ENCODE peak calls at places on chromosomes 11 and 22, in four cellular contexts. E, V, B and R are unnamed samples.

GRCh38 chr11:86138958-86139357 is 70.1 kb upstream of the PICALM start:
- DNase-seq in E (no peak), V (peak; percentile 84), B (no peak), R (no peak)

GRCh38 chr22:46081831-46082210 is 68.5 kb upstream of the PPARA start:
- DNase-seq in E (no peak), V (no peak), B (no peak), R (no peak)

GRCh38 chr11:12485328-12485727 is 108.0 kb downstream of the PARVA start:
- DNase-seq in E (no peak), V (no peak), B (no peak), R (no peak)

GRCh38 chr11:72661486-72661885 is 12.7 kb downstream of the PDE2A start:
- DNase-seq in E (no peak), V (no peak), B (no peak), R (no peak)

GRCh38 chr22:20186183-20186870 is 35.5 kb upstream of the CCDC188 start:
- DNase-seq in E (peak; percentile 44), V (no peak), B (peak; percentile 86), R (peak; percentile 59)

GRCh38 chr11:79727221-79727620 is 286.4 kb upstream of the TENM4 start:
- DNase-seq in E (no peak), V (no peak), B (no peak), R (no peak)

GRCh38 chr22:21982338-21982965 is at the start of gene TOP3B:
- DNase-seq in E (peak; percentile 52), V (peak; percentile 17), B (peak; percentile 99), R (peak; percentile 92)

GRCh38 chr11:124884869-124885479 is 12.7 kb downstream of the ROBO4 start:
- DNase-seq in E (no peak), V (no peak), B (no peak), R (no peak)

GRCh38 chr11:33772300-33772699 is 2.0 kb downstream of the FBXO3 start:
- DNase-seq in E (peak; percentile 10), V (no peak), B (peak; percentile 27), R (no peak)

GRCh38 chr11:31720666-31721199 is 90.4 kb downstream of the PAX6 start:
- DNase-seq in E (no peak), V (no peak), B (no peak), R (no peak)

GRCh38 chr22:49767355-49768062 is 60.2 kb downstream of the BRD1 start:
- DNase-seq in E (peak; percentile 58), V (peak; percentile 50), B (peak; percentile 48), R (peak; percentile 72)

GRCh38 chr11:720642-721346 is 14.8 kb downstream of the EPS8L2 start:
- DNase-seq in E (no peak), V (no peak), B (peak; percentile 64), R (peak; percentile 86)

GRCh38 chr11:69913591-69914285 is 94.5 kb upstream of the FGF3 start:
- DNase-seq in E (no peak), V (no peak), B (no peak), R (no peak)

GRCh38 chr22:16695261-16695660 is 102.7 kb upstream of the CCT8L2 start:
- DNase-seq in E (no peak), V (no peak), B (no peak), R (no peak)

GRCh38 chr22:35457729-35458546 is 58.0 kb downstream of the MCM5 start:
- DNase-seq in E (no peak), V (no peak), B (no peak), R (no peak)

GRCh38 chr22:44358723-44359440 is 46.1 kb upstream of the SHISAL1 start:
- DNase-seq in E (no peak), V (no peak), B (no peak), R (no peak)

GRCh38 chr11:72331761-72332160 is 87.8 kb upstream of the PHOX2A start:
- DNase-seq in E (no peak), V (no peak), B (no peak), R (no peak)

GRCh38 chr22:37304595-37305343 is 22.5 kb downstream of the CYTH4 start:
- DNase-seq in E (peak; percentile 22), V (no peak), B (peak; percentile 45), R (no peak)
- TF ChIP-seq POLR2AphosphoS5 in E (no peak), V (no peak), B (no peak), R (no peak)

GRCh38 chr11:65611028-65611757 is 2.8 kb downstream of the MAP3K11 start:
- DNase-seq in E (no peak), V (no peak), B (no peak), R (no peak)

GRCh38 chr11:65611758-65612603 is 2.0 kb downstream of the MAP3K11 start:
- DNase-seq in E (no peak), V (no peak), B (no peak), R (no peak)

GRCh38 chr11:65615229-65615949 is at the start of gene PCNX3:
- DNase-seq in E (peak; percentile 100), V (peak; percentile 100), B (peak; percentile 100), R (peak; percentile 100)

GRCh38 chr11:65612691-65613090 is 1.3 kb downstream of the MAP3K11 start:
- DNase-seq in E (no peak), V (no peak), B (no peak), R (no peak)

DNA sequence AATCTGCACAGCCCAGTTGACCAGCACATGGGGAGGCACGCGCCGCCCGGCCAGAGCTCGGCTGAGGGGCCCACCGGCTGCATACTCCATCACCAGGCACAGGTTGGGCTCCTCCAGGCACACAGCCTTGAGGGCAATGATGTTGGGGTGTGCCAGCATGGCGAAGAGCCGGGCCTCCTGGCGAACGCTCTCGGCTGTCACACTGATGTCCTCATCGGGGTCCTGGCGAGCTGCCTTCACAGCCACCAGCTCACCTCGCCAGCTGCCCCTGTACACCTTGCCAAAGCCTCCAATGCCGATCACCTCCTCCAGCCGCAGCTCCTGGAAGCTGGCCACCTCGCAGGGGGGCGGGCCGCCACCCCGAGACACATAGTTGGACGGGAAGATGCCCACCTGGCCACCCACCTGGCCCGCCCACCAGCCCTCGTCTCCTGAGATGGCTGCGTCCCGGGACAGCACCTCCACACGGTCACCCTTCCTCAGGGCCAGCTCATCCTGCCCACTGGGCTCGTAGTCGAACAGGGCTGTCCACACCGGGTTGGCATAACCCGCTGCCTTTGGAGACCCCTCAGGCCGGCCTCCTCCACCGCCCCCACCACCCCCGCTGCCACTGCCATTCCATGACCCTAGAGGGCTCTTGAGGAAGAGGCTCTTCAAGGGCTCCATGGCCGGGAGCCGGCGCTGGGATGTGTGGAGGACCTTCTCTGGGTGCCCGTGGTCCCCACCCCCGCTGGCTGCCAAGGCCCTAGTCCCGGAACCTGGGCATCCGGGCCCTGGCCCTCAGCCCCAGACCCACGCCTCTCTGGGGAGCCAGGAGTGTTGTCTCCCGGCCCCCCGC is 711 bp downstream of the MAP3K11 start:
- DNase-seq in E (no peak), V (no peak), B (no peak), R (no peak)
- TF ChIP-seq MXI1 in E (no peak), V (no peak), B (no peak), R (no peak)

DNA sequence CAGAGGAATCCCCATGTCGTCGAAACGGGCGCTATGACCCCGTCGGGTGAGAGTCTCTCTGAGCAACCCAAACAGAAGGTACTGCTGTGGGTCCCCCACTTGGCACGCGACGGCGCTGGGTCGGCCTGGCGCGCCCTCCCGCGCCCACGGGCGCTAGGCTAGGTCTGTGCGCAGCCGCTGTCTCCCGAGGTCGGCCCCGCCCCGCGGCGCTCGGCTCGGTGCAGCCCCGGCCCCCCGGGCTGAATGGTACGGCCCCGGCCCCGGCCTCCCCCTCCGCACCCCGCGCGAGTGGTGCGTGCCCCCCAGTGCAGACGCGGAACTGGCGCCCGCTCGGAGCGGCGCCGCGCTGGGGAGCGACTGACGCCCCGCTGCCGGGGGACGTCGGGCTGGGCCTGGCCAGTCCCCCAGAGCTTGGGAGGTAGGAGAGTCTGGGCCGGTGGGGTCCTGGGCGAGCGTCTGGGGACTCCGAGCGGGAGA is at the start of gene MADD:
- DNase-seq in E (peak; percentile 65), V (peak; percentile 55), B (peak; percentile 96), R (peak; percentile 98)
- TF ChIP-seq REST in E (no peak), V (no peak), B (peak; percentile 21), R (no peak)

GRCh38 chr22:23289851-23290724 is 109.8 kb downstream of the BCR start:
- DNase-seq in E (peak; percentile 80), V (no peak), B (peak; percentile 92), R (peak; percentile 89)
- TF ChIP-seq POLR2AphosphoS5 in E (no peak), V (no peak), B (no peak), R (no peak)

GRCh38 chr11:123684601-123685000 is 30.2 kb upstream of the SCN3B start:
- DNase-seq in E (no peak), V (no peak), B (no peak), R (no peak)

GRCh38 chr11:123681007-123681406 is 26.6 kb upstream of the SCN3B start:
- DNase-seq in E (no peak), V (no peak), B (no peak), R (no peak)

GRCh38 chr11:123678246-123678645 is 23.8 kb upstream of the SCN3B start:
- DNase-seq in E (no peak), V (no peak), B (no peak), R (no peak)

GRCh38 chr11:123683616-123684170 is 29.3 kb upstream of the SCN3B start:
- DNase-seq in E (no peak), V (no peak), B (no peak), R (peak; percentile 21)

DNA sequence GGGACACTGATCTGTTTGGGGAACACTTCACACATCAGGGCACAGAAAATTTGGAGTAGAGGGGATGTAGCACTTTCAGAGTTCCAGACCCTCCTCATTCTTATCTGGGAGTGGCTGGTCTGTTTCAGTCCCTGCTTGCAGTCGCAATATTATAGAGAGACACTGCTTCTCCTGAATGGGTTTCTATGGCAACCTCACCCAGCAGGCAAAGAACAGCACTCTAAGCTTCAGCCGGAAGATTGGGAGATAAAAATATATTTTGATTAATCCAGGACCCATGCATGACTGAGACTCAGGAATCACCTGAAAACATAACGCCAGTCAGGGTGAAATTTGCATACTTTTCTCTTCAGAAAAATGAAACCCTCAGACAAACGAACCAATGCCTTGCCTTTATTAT is 28.6 kb upstream of the SCN3B start:
- DNase-seq in E (no peak), V (no peak), B (no peak), R (peak; percentile 75)
- TF ChIP-seq MXI1 in E (no peak), V (no peak), B (no peak), R (peak; percentile 59)

GRCh38 chr11:73876424-73877300 is at the start of the genes COA4 and PAAF1:
- DNase-seq in E (peak; percentile 98), V (peak; percentile 97), B (peak; percentile 97), R (peak; percentile 96)
- TF ChIP-seq REST in E (peak; percentile 49), V (no peak), B (peak; percentile 67), R (peak; percentile 5)